ENCODE peak calls at places on chromosomes 1 and 21, in five cellular contexts. B is pancreas, L is MCF 10A, O is stomach, S is WERI-Rb-1. H is an unnamed sample.

GRCh38 chr1:10795305-10796021 is 983 bp downstream of the CASZ1 start:
- DNase-seq in B (no peak), L (no peak), O (no peak), S (peak), H (peak)

GRCh38 chr21:17466166-17466565 is 46.7 kb upstream of the CXADR start:
- DNase-seq in B (no peak), L (peak), O (peak), S (no peak), H (no peak)

GRCh38 chr1:212132040-212132439 is 96.5 kb downstream of the DTL start:
- DNase-seq in B (no peak), L (no peak), O (no peak), S (no peak), H (no peak)

GRCh38 chr1:6180215-6180577 is at the start of gene CHD5:
- DNase-seq in B (no peak), L (no peak), O (no peak), S (peak), H (no peak)

GRCh38 chr1:241482761-241483250 is 36.7 kb downstream of the FH start:
- DNase-seq in B (no peak), L (peak), O (no peak), S (no peak), H (no peak)

GRCh38 chr1:201480231-201481003 is 11.4 kb upstream of the PHLDA3 start:
- DNase-seq in B (peak), L (peak), O (peak), S (peak), H (peak)

GRCh38 chr1:6460349-6461236 is 5.4 kb downstream of the TNFRSF25 start:
- DNase-seq in B (no peak), L (no peak), O (peak), S (no peak), H (no peak)

GRCh38 chr1:77831976-77832695 is 52.7 kb downstream of the MIGA1 start:
- DNase-seq in B (no peak), L (peak), O (no peak), S (no peak), H (no peak)

GRCh38 chr1:155392898-155393411 is 72.3 kb downstream of the RUSC1 start:
- DNase-seq in B (no peak), L (no peak), O (peak), S (peak), H (no peak)

GRCh38 chr1:180907313-180908055 is 5.2 kb upstream of the KIAA1614 start:
- DNase-seq in B (no peak), L (no peak), O (peak), S (no peak), H (no peak)

GRCh38 chr1:178931843-178932551 is 61.1 kb upstream of the ANGPTL1 start:
- DNase-seq in B (no peak), L (peak), O (no peak), S (no peak), H (peak)

GRCh38 chr1:87806377-87807094 is 477.9 kb downstream of the LMO4 start:
- DNase-seq in B (no peak), L (no peak), O (no peak), S (no peak), H (no peak)

GRCh38 chr1:203291201-203292096 is 13.9 kb upstream of the BTG2 start:
- DNase-seq in B (no peak), L (no peak), O (peak), S (peak), H (peak)

GRCh38 chr1:200226268-200226968 is 183.4 kb downstream of the ZNF281 start:
- DNase-seq in B (no peak), L (no peak), O (no peak), S (no peak), H (no peak)

GRCh38 chr1:225835752-225836151 is 25.8 kb downstream of the EPHX1 start:
- DNase-seq in B (peak), L (peak), O (peak), S (no peak), H (peak)

GRCh38 chr1:180851995-180852887 is 60.5 kb upstream of the KIAA1614 start:
- DNase-seq in B (no peak), L (no peak), O (no peak), S (no peak), H (no peak)

GRCh38 chr1:15034656-15035055 is 118.9 kb upstream of the TMEM51 start:
- DNase-seq in B (no peak), L (no peak), O (no peak), S (no peak), H (no peak)

GRCh38 chr1:207952617-207953542 is 42.0 kb upstream of the CD34 start:
- DNase-seq in B (no peak), L (no peak), O (no peak), S (no peak), H (no peak)

GRCh38 chr1:172605641-172606040 is 53.3 kb upstream of the FASLG start:
- DNase-seq in B (no peak), L (no peak), O (no peak), S (no peak), H (no peak)

GRCh38 chr21:45037986-45038385 is 36.4 kb upstream of the ADARB1 start:
- DNase-seq in B (no peak), L (no peak), O (no peak), S (no peak), H (no peak)

GRCh38 chr1:59487335-59488031 is 190.6 kb downstream of the FGGY start:
- DNase-seq in B (no peak), L (peak), O (no peak), S (no peak), H (no peak)

GRCh38 chr1:175073633-175074032 is 6.0 kb downstream of the TNN start:
- DNase-seq in B (no peak), L (no peak), O (no peak), S (no peak), H (no peak)

GRCh38 chr1:235450433-235450832 is 53.8 kb downstream of the B3GALNT2 start:
- DNase-seq in B (no peak), L (no peak), O (no peak), S (no peak), H (no peak)

GRCh38 chr1:162840256-162840839 is 20.6 kb downstream of the CCDC190 start:
- DNase-seq in B (no peak), L (peak), O (no peak), S (no peak), H (no peak)

GRCh38 chr1:31376374-31377134 is 3.7 kb upstream of the FABP3 start:
- DNase-seq in B (no peak), L (peak), O (no peak), S (peak), H (no peak)

GRCh38 chr1:36523850-36524249 is 41.1 kb upstream of the CSF3R start:
- DNase-seq in B (no peak), L (no peak), O (no peak), S (no peak), H (no peak)

GRCh38 chr1:81554108-81554507 is 246.6 kb upstream of the ADGRL2 start:
- DNase-seq in B (no peak), L (no peak), O (no peak), S (no peak), H (no peak)

GRCh38 chr1:75124510-75124909 is 9.7 kb upstream of the LHX8 start:
- DNase-seq in B (no peak), L (no peak), O (no peak), S (no peak), H (no peak)

GRCh38 chr1:243264718-243265117 is 8.9 kb downstream of the SDCCAG8 start:
- DNase-seq in B (no peak), L (peak), O (no peak), S (no peak), H (no peak)

GRCh38 chr1:18413906-18414305 is 66.8 kb upstream of the KLHDC7A start:
- DNase-seq in B (no peak), L (peak), O (peak), S (no peak), H (no peak)

GRCh38 chr21:24705201-24705600 is 902.1 kb downstream of the MRPL39 start:
- DNase-seq in B (no peak), L (no peak), O (no peak), S (no peak), H (peak)

GRCh38 chr1:202159534-202160371 is 649 bp downstream of the PTPN7 start:
- DNase-seq in B (no peak), L (no peak), O (no peak), S (no peak), H (no peak)

GRCh38 chr1:223707270-223708000 is 4.9 kb upstream of the CAPN2 start:
- DNase-seq in B (peak), L (peak), O (peak), S (no peak), H (peak)

GRCh38 chr1:162302246-162302645 is 74.4 kb downstream of the SPATA46 start:
- DNase-seq in B (no peak), L (peak), O (no peak), S (no peak), H (no peak)

GRCh38 chr1:32695098-32695904 is 7.3 kb downstream of the SYNC start:
- DNase-seq in B (peak), L (peak), O (peak), S (no peak), H (peak)

GRCh38 chr1:34695580-34695979 is 59.3 kb upstream of the GJB5 start:
- DNase-seq in B (peak), L (no peak), O (no peak), S (no peak), H (no peak)

GRCh38 chr1:60848583-60849188 is 233.7 kb upstream of the NFIA start:
- DNase-seq in B (no peak), L (peak), O (no peak), S (no peak), H (no peak)

GRCh38 chr1:82503805-82504204 is 703.1 kb downstream of the ADGRL2 start:
- DNase-seq in B (no peak), L (peak), O (no peak), S (no peak), H (no peak)

GRCh38 chr1:43344267-43344666 is 6.6 kb downstream of the MPL start:
- DNase-seq in B (no peak), L (no peak), O (no peak), S (no peak), H (no peak)

DNA sequence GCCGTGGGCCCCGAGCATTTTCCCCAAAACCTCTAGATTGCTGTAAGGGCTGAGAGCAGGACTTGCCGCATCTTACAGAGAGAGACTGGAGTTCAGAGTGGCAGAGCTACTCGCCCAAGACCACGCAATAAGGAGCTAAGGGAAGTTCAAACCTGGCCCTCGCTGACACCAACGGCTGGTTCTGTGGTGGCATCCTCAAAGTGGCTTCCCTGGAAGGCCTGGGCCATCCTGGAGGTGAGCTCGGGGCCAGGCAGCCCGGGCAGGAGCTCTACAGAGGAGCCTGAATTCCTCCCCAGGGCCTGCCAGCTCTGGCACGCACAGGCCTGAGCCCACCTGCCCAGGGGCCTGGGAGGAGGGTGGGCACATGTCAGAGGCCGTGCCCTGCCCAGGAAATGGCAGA is 68.7 kb downstream of the MEGF6 start:
- DNase-seq in B (no peak), L (no peak), O (no peak), S (no peak), H (no peak)
- TF ChIP-seq CTCF in B (no peak), L (no peak), O (no peak), S (no peak), H (no peak)

DNA sequence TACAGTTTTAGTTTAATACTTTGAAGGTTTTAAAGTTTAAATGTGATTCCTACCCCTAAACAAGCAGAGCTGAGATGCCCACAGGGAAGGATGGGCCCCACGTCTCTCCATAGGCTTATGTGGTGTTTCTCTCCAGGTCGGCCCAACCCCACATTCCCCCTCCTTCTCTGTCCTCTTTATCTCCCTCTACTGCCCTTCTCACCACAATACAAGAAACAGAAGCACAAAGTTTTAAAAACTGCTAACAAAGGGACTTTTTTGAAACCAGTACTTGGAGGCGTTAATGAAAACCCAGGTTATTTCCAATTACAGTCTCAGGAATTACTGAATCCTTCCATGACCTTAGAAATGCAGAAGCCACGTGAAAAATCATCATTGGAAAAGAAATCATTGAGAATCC is 324.0 kb downstream of the NTNG1 start:
- DNase-seq in B (no peak), L (no peak), O (no peak), S (peak), H (no peak)
- TF ChIP-seq CTCF in B (no peak), L (no peak), O (no peak), S (no peak), H (no peak)

GRCh38 chr21:34336756-34337391 is 26.9 kb upstream of the KCNE2 start:
- DNase-seq in B (no peak), L (no peak), O (peak), S (no peak), H (no peak)
- TF ChIP-seq CTCF in B (no peak), L (no peak), O (no peak), S (no peak), H (no peak)

GRCh38 chr1:50681931-50682330 is 258.7 kb upstream of the DMRTA2 start:
- DNase-seq in B (no peak), L (peak), O (no peak), S (no peak), H (no peak)

GRCh38 chr1:50684185-50684584 is 260.9 kb upstream of the DMRTA2 start:
- DNase-seq in B (no peak), L (no peak), O (no peak), S (no peak), H (no peak)
- TF ChIP-seq CTCF in B (no peak), L (no peak), O (no peak), S (no peak), H (no peak)

DNA sequence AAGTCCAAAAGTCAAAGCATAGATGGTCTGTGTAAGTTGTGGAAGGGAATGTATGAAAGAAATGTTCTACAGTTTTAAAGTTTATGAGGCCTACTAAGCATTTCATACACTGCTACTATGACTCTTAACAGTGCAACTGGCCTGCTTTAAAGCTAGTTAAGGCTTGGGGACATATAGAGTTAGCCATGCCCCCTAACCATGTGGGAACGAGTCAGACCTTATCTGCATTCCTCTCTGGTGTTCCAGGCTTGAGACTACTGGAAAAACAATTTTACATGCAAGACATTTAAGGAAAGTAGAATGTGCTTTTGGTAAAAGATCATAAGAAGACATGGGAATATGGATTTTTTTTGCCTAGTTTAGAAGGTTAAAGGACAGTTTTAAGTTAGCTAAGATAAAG is 8.7 kb upstream of the CD48 start:
- DNase-seq in B (no peak), L (peak), O (no peak), S (no peak), H (no peak)
- TF ChIP-seq CTCF in B (no peak), L (no peak), O (no peak), S (no peak), H (no peak)

DNA sequence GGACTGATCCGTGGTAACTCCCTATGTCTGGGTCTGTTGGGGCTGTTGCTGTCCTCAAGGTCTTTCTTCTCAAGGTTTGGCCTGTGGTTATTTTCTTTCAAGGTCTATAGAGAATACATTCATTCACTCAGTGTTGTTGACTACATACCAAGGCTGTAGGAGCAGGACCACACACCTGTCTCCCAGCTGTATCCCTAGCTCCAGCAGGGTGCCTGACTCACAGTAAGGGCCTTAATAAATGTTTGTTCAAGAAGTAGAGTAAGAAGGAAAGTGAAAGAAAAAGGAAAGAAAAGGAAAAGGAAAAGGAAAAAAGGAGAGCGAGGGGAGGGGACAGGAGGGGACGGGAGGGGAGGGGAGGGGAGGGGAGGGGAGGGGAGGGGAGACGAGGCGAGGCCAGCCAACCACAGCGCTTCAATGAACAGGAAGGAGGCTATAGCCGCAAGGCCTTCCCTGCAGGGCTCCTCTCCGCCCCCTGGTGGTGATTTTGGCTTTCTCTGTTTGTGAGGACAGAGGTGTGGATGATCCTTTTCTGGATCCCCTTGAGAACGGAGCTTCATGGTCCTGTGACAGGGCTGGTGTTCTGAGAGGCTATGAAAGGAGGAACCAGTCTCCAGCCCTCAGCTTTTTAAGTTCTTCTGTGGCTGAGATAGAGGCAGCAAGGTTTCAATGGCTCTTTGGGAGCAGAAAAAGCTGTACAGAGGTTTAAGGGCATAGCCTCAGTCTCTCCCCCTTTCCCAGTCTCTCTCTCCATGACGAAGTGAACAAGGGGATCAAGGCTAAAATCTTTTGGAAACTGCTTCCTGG is 30.6 kb upstream of the LCE5A start:
- DNase-seq in B (peak), L (peak), O (peak), S (peak), H (peak)
- TF ChIP-seq CTCF in B (peak), L (peak), O (no peak), S (peak), H (no peak)

GRCh38 chr21:42854246-42855010 is 24.9 kb downstream of the WDR4 start:
- DNase-seq in B (no peak), L (no peak), O (no peak), S (no peak), H (no peak)
- TF ChIP-seq CTCF in B (no peak), L (no peak), O (no peak), S (no peak), H (no peak)

GRCh38 chr1:26530898-26531598 is 1.5 kb downstream of the RPS6KA1 start:
- DNase-seq in B (peak), L (peak), O (peak), S (peak), H (peak)
- TF ChIP-seq CTCF in B (no peak), L (peak), O (no peak), S (peak), H (peak)

DNA sequence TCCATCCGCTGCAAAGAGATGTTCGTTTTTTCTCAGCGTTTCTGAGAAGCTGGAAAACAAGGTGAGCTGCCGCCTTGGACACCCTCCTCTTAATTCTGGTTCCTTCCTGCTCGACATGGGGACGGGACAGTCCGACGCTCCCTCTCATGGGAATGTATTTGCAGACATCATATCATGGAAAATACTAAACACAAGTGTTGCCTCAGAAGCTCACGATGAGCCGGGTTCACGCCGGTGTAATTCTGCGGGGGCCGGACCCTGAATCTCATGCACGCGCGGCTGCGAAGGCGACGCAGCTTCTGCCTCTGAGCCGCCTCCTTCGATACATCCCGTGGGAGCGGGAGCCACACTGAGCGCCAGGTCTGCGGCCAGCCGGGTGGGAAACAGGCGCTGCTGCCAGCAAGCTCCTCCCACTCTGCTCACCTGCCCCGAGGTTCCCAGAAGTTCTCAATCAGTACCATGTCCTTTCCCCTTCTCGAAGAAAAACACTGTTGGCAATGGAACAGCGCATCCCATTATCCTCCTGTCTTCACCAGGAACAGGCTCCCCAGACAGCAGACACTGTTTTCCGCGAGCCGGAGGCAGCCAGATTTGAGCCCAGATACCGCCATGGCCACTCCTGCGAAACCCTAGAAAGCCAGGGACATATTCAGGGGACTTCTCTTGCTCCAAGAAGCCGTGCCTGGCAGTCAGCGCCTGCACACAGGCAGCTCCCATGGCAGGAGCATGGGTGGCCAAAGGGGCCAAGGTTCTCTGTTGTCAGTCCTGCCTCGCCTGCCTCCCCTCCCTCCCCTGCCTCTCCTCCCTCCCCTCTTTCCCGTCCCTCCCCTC is 98.0 kb downstream of the WDR4 start:
- DNase-seq in B (peak), L (no peak), O (peak), S (no peak), H (peak)
- TF ChIP-seq CTCF in B (no peak), L (no peak), O (no peak), S (no peak), H (no peak)

H was measured in thyroid gland.